ENCODE peak calls at places on chromosomes 5 and 9, in nine cellular contexts. A is NCI-H146; G is posterior cingulate gyrus; P is adrenal gland; B is germinal center; J is stimulated activated CD8-positive, alpha-beta memory T cell treated with anti-CD3 and anti-CD28 coated beads, Interleukin-4, amount 100 ng/mL, for 24 hours; I is T1000; V is mucosa of descending colon; M is HEK293T. R is an unnamed sample.

GRCh38 chr9:126439402-126439765 is 112.8 kb downstream of the MVB12B start:
- DNase-seq in V (no peak), B (no peak), G (no peak), I (no peak), M (no peak), A (no peak), J (no peak), P (no peak), R (no peak)

GRCh38 chr5:2721739-2722138 is 29.7 kb downstream of the IRX2 start:
- DNase-seq in V (no peak), J (no peak), G (no peak), P (no peak), I (no peak), M (no peak), B (no peak), A (no peak), R (no peak)

GRCh38 chr5:118956727-118957126 is 31.6 kb downstream of the DTWD2 start:
- DNase-seq in B (no peak), A (no peak), I (no peak), V (no peak), G (no peak), M (no peak), P (no peak), J (no peak), R (peak)

GRCh38 chr5:50965621-50966362 is 299.4 kb downstream of the PARP8 start:
- DNase-seq in V (no peak), A (no peak), J (no peak), I (no peak), P (no peak), M (no peak), G (no peak), B (no peak), R (peak)

GRCh38 chr9:95044731-95045508 is 272.6 kb downstream of the FANCC start:
- DNase-seq in V (peak), B (no peak), G (no peak), I (no peak), A (no peak), J (no peak), P (no peak), M (no peak), R (peak)

GRCh38 chr5:2700876-2701275 is 50.6 kb downstream of the IRX2 start:
- DNase-seq in A (no peak), V (no peak), P (no peak), I (no peak), B (no peak), G (no peak), J (no peak), M (no peak), R (no peak)

GRCh38 chr9:22976454-22976853 is 529.8 kb downstream of the DMRTA1 start:
- DNase-seq in B (no peak), V (no peak), J (no peak), M (no peak), I (no peak), P (no peak), G (no peak), A (no peak), R (no peak)

GRCh38 chr9:97906236-97906831 is 16.0 kb downstream of the TRMO start:
- DNase-seq in P (peak), J (no peak), G (peak), M (no peak), V (no peak), B (no peak), A (no peak), I (no peak), R (no peak)

GRCh38 chr9:108933231-108933630 is 693 bp downstream of the ELP1 start:
- DNase-seq in A (no peak), J (no peak), B (no peak), M (no peak), G (no peak), P (no peak), V (peak), I (no peak), R (no peak)

GRCh38 chr9:136848393-136849037 is 694 bp upstream of the PHPT1 start:
- DNase-seq in G (peak), P (no peak), I (no peak), J (no peak), B (peak), M (peak), A (peak), V (peak), R (peak)

GRCh38 chr5:88438006-88438405 is 169.4 kb upstream of the TMEM161B start:
- DNase-seq in V (no peak), A (no peak), M (no peak), I (peak), J (no peak), G (no peak), B (no peak), P (no peak), R (no peak)

GRCh38 chr9:125634040-125634717 is 72.8 kb downstream of the MAPKAP1 start:
- DNase-seq in I (no peak), J (no peak), V (no peak), M (no peak), A (no peak), P (no peak), G (no peak), B (no peak), R (no peak)

GRCh38 chr5:132830436-132831094 is at the start of gene SHROOM1:
- DNase-seq in I (no peak), P (peak), J (no peak), G (no peak), M (peak), A (peak), V (peak), B (peak), R (peak)

GRCh38 chr9:131500939-131501541 is 1.7 kb upstream of the POMT1 start:
- DNase-seq in P (no peak), B (no peak), I (peak), G (no peak), V (no peak), M (no peak), J (peak), A (no peak), R (no peak)

R was measured in left kidney.